ENCODE peak calls at places on chromosome 11, in seven cellular contexts. H, F, S, P, V, C and G are unnamed samples.

GRCh38 chr11:114440121-114440860 is 1.0 kb downstream of the REXO2 start:
- DNase-seq in H (no peak), P (no peak), F (no peak), V (no peak), S (no peak), C (no peak), G (peak; percentile 60)

GRCh38 chr11:35593143-35593542 is 25.1 kb upstream of the FJX1 start:
- DNase-seq in S (no peak), P (no peak), V (no peak), C (no peak), F (no peak), H (no peak), G (no peak)

GRCh38 chr11:83092488-83093384 is 21.0 kb upstream of the RAB30 start:
- DNase-seq in F (peak; percentile 84), V (peak; percentile 47), P (no peak), C (no peak), H (no peak), S (no peak), G (peak; percentile 85)

GRCh38 chr11:48109046-48109666 is 107.5 kb upstream of the OR4B1 start:
- DNase-seq in F (no peak), S (no peak), P (no peak), V (no peak), C (peak; percentile 56), H (peak; percentile 38), G (peak; percentile 88)

GRCh38 chr11:45393826-45394225 is 107.7 kb upstream of the SYT13 start:
- DNase-seq in C (no peak), F (no peak), S (no peak), H (no peak), V (no peak), P (no peak), G (no peak)

GRCh38 chr11:12164061-12165014 is 53.9 kb downstream of the MICAL2 start:
- DNase-seq in V (no peak), P (no peak), H (no peak), F (no peak), S (no peak), C (no peak), G (no peak)

GRCh38 chr11:123197711-123198110 is 2.7 kb upstream of the CLMP start:
- DNase-seq in V (no peak), S (no peak), F (no peak), H (no peak), C (no peak), P (no peak), G (no peak)

GRCh38 chr11:91104237-91104636 is 881.4 kb upstream of the CHORDC1 start:
- DNase-seq in C (no peak), F (no peak), P (no peak), H (no peak), S (no peak), V (no peak), G (no peak)

GRCh38 chr11:128714881-128715280 is 21.0 kb downstream of the FLI1 start:
- DNase-seq in C (no peak), S (no peak), P (no peak), H (no peak), V (no peak), F (no peak), G (no peak)

GRCh38 chr11:73997120-73997772 is 11.6 kb downstream of the UCP3 start:
- DNase-seq in S (no peak), P (no peak), H (no peak), V (no peak), F (no peak), C (no peak), G (no peak)

GRCh38 chr11:76860539-76861475 is at the start of gene ACER3:
- DNase-seq in F (peak; percentile 96), H (peak; percentile 99), P (peak; percentile 54), V (peak; percentile 80), S (peak; percentile 11), C (peak; percentile 87), G (peak; percentile 98)

GRCh38 chr11:128814856-128815705 is 52.0 kb downstream of the KCNJ1 start:
- DNase-seq in V (no peak), F (peak; percentile 64), P (no peak), S (no peak), C (no peak), H (no peak), G (peak; percentile 72)

GRCh38 chr11:2881974-2882362 is 3.6 kb downstream of the CDKN1C start:
- DNase-seq in F (no peak), P (no peak), V (no peak), S (no peak), H (no peak), C (no peak), G (no peak)